ENCODE peak calls at places on chromosome 15, in four cellular contexts. V is A549; G is breast epithelium; D is naive thymus-derived CD8-positive, alpha-beta T cell. H is an unnamed sample.

GRCh38 chr15:101264011-101264410 is 12.2 kb upstream of the CHSY1 start:
- DNase-seq in V (no peak), G (no peak), D (no peak), H (no peak)

GRCh38 chr15:71691700-71692417 is 118.5 kb upstream of the NR2E3 start:
- DNase-seq in V (no peak), G (no peak), D (no peak), H (no peak)

GRCh38 chr15:91384189-91384720 is 284.2 kb downstream of the SV2B start:
- DNase-seq in V (no peak), G (no peak), D (no peak), H (no peak)

GRCh38 chr15:40795019-40795418 is 11.9 kb upstream of the ZFYVE19 start:
- DNase-seq in V (no peak), G (no peak), D (no peak), H (no peak)

GRCh38 chr15:84633311-84634227 is 20.5 kb downstream of the WDR73 start:
- DNase-seq in V (no peak), G (peak), D (peak), H (peak)

GRCh38 chr15:55791576-55792400 is 48.8 kb upstream of the PRTG start:
- DNase-seq in V (no peak), G (no peak), D (no peak), H (no peak)

GRCh38 chr15:61038387-61038786 is 190.7 kb downstream of the RORA start:
- DNase-seq in V (no peak), G (no peak), D (no peak), H (no peak)

GRCh38 chr15:40421246-40422157 is 15.9 kb downstream of the IVD start:
- DNase-seq in V (peak), G (peak), D (peak), H (peak)

GRCh38 chr15:72970965-72971746 is 81.1 kb upstream of the NEO1 start:
- DNase-seq in V (no peak), G (no peak), D (no peak), H (no peak)

GRCh38 chr15:43185161-43186002 is at the start of gene CCNDBP1:
- DNase-seq in V (peak), G (peak), D (peak), H (peak)

GRCh38 chr15:72271895-72272212 is 500 bp downstream of the PARP6 start:
- DNase-seq in V (peak), G (no peak), D (no peak), H (peak)

GRCh38 chr15:94667109-94667508 is 435.7 kb downstream of the MCTP2 start:
- DNase-seq in V (no peak), G (no peak), D (no peak), H (no peak)

GRCh38 chr15:34987623-34987981 is 485 bp downstream of the ZNF770 start:
- DNase-seq in V (no peak), G (no peak), D (no peak), H (no peak)

GRCh38 chr15:65939901-65940617 is 70.8 kb downstream of the RAB11A start:
- DNase-seq in V (peak), G (no peak), D (no peak), H (no peak)

GRCh38 chr15:101439920-101440319 is 49.6 kb downstream of the PCSK6 start:
- DNase-seq in V (no peak), G (no peak), D (no peak), H (no peak)

GRCh38 chr15:39025881-39026280 is 461.3 kb upstream of the RASGRP1 start:
- DNase-seq in V (no peak), G (no peak), D (no peak), H (no peak)

GRCh38 chr15:48052871-48053383 is 67.9 kb upstream of the SLC24A5 start:
- DNase-seq in V (no peak), G (no peak), D (no peak), H (no peak)

GRCh38 chr15:98330692-98331435 is 317.5 kb upstream of the IGF1R start:
- DNase-seq in V (no peak), G (no peak), D (no peak), H (no peak)

GRCh38 chr15:45332694-45333093 is 45.6 kb downstream of the GATM start:
- DNase-seq in V (no peak), G (no peak), D (no peak), H (no peak)

GRCh38 chr15:84104853-84105252 is 130.7 kb upstream of the GOLGA6L4 start:
- DNase-seq in V (no peak), G (no peak), D (no peak), H (no peak)

GRCh38 chr15:101641134-101641764 is 10.9 kb downstream of the TM2D3 start:
- DNase-seq in V (peak), G (peak), D (peak), H (peak)

GRCh38 chr15:81897011-81897677 is 148.7 kb downstream of the MEX3B start:
- DNase-seq in V (no peak), G (no peak), D (no peak), H (no peak)

GRCh38 chr15:90982135-90982534 is 12.2 kb downstream of the PRC1 start:
- DNase-seq in V (no peak), G (no peak), D (no peak), H (no peak)

GRCh38 chr15:80637747-80638146 is 57.4 kb upstream of the ABHD17C start:
- DNase-seq in V (no peak), G (no peak), D (no peak), H (no peak)

GRCh38 chr15:69987492-69988482 is 109.9 kb downstream of the TLE3 start:
- DNase-seq in V (no peak), G (no peak), D (no peak), H (no peak)

GRCh38 chr15:22968356-22968755 is 11.8 kb downstream of the CYFIP1 start:
- DNase-seq in V (peak), G (no peak), D (no peak), H (no peak)

GRCh38 chr15:41801850-41802455 is 25.9 kb upstream of the JMJD7 start:
- DNase-seq in V (no peak), G (no peak), D (no peak), H (no peak)